ENCODE peak calls at places on chromosomes 2 and 18, in five cellular contexts. J is neuronal stem cell, Z is suprapubic skin, V is HCT116, F is OCI-LY7. T is an unnamed sample. For H3K4me1, the result is how much of the 10 kb centered on the place peaks cover.

GRCh38 chr2:8628870-8629209 is 53.0 kb upstream of the ID2 start:
- DNase-seq in J (no peak), Z (no peak), V (peak), F (peak), T (no peak)

GRCh38 chr2:237614151-237614720 is 13.2 kb upstream of the LRRFIP1 start:
- DNase-seq in J (no peak), Z (no peak), V (no peak), F (no peak), T (peak)

GRCh38 chr2:101546376-101547058 is 71.6 kb upstream of the RFX8 start:
- DNase-seq in J (no peak), Z (no peak), V (peak), F (no peak), T (no peak)

GRCh38 chr18:49537232-49537876 is 24.5 kb upstream of the LIPG start:
- DNase-seq in J (no peak), Z (no peak), V (no peak), F (no peak), T (no peak)

GRCh38 chr2:201809633-201810032 is 3.3 kb downstream of the CDK15 start:
- DNase-seq in J (no peak), Z (no peak), V (no peak), F (no peak), T (no peak)

GRCh38 chr2:105517814-105518705 is 119.2 kb upstream of the FHL2 start:
- DNase-seq in J (no peak), Z (no peak), V (no peak), F (no peak), T (peak)

GRCh38 chr2:118242216-118242615 is 153.9 kb downstream of the INSIG2 start:
- DNase-seq in J (no peak), Z (no peak), V (no peak), F (no peak), T (no peak)

GRCh38 chr2:3335001-3335400 is 42.6 kb downstream of the EIPR1 start:
- DNase-seq in J (no peak), Z (peak), V (no peak), F (no peak), T (no peak)

GRCh38 chr2:71756280-71756906 is 303.0 kb downstream of the DYSF start:
- DNase-seq in J (no peak), Z (no peak), V (no peak), F (no peak), T (no peak)

GRCh38 chr2:154832711-154833110 is 134.2 kb downstream of the KCNJ3 start:
- DNase-seq in J (no peak), Z (no peak), V (no peak), F (no peak), T (no peak)

GRCh38 chr18:11909597-11910026 is 1.5 kb upstream of the MPPE1 start:
- DNase-seq in J (no peak), Z (no peak), V (no peak), F (no peak), T (no peak)

GRCh38 chr2:236309669-236310029 is 45.4 kb upstream of the ASB18 start:
- DNase-seq in J (peak), Z (no peak), V (no peak), F (peak), T (peak)

GRCh38 chr2:30191107-30191506 is 40.2 kb upstream of the LBH start:
- DNase-seq in J (no peak), Z (no peak), V (no peak), F (no peak), T (no peak)

GRCh38 chr2:43218550-43219382 is 7.6 kb downstream of the ZFP36L2 start:
- DNase-seq in J (no peak), Z (peak), V (no peak), F (peak), T (peak)

GRCh38 chr2:129880971-129881370 is 98.5 kb upstream of the RAB6C start:
- DNase-seq in J (no peak), Z (peak), V (no peak), F (no peak), T (no peak)

GRCh38 chr18:23825978-23826405 is 136.7 kb downstream of the LAMA3 start:
- DNase-seq in J (no peak), Z (no peak), V (no peak), F (no peak), T (peak)

GRCh38 chr2:60510713-60511112 is 42.7 kb downstream of the BCL11A start:
- DNase-seq in J (no peak), Z (no peak), V (no peak), F (no peak), T (no peak)

GRCh38 chr18:35739778-35740177 is 158.2 kb downstream of the GALNT1 start:
- DNase-seq in J (no peak), Z (no peak), V (no peak), F (no peak), T (no peak)

GRCh38 chr2:176281267-176281666 is 12.0 kb downstream of the MTX2 start:
- DNase-seq in J (no peak), Z (no peak), V (no peak), F (no peak), T (peak)

GRCh38 chr2:191679818-191680600 is 2.1 kb downstream of the NABP1 start:
- DNase-seq in J (no peak), Z (no peak), V (peak), F (peak), T (peak)

GRCh38 chr2:27844821-27845255 is 45.3 kb downstream of the RBKS start:
- DNase-seq in J (no peak), Z (no peak), V (no peak), F (no peak), T (no peak)

GRCh38 chr2:65456886-65457285 is 24.5 kb upstream of the SPRED2 start:
- DNase-seq in J (no peak), Z (no peak), V (no peak), F (no peak), T (no peak)

GRCh38 chr18:36889316-36889715 is 60.4 kb downstream of the KIAA1328 start:
- DNase-seq in J (no peak), Z (no peak), V (no peak), F (no peak), T (no peak)

GRCh38 chr2:151423760-151424159 is 14.1 kb downstream of the RIF1 start:
- DNase-seq in J (no peak), Z (no peak), V (no peak), F (no peak), T (no peak)

GRCh38 chr2:226726546-226726945 is 73.1 kb downstream of the IRS1 start:
- DNase-seq in J (no peak), Z (no peak), V (no peak), F (no peak), T (no peak)

GRCh38 chr2:32572737-32573136 is 55.1 kb upstream of the TTC27 start:
- DNase-seq in J (no peak), Z (no peak), V (no peak), F (peak), T (no peak)

GRCh38 chr18:3758531-3758930 is 308.6 kb downstream of the TGIF1 start:
- DNase-seq in J (no peak), Z (no peak), V (peak), F (no peak), T (peak)

GRCh38 chr2:230930149-230930780 is 5.2 kb upstream of the GPR55 start:
- DNase-seq in J (no peak), Z (peak), V (no peak), F (no peak), T (no peak)

GRCh38 chr2:86037795-86038192 is 67.9 kb downstream of the POLR1A start:
- DNase-seq in J (no peak), Z (no peak), V (no peak), F (peak), T (no peak)

GRCh38 chr2:13821255-13821880 is 811.1 kb upstream of the LRATD1 start:
- DNase-seq in J (no peak), Z (no peak), V (no peak), F (no peak), T (peak)

GRCh38 chr2:106140091-106140490 is 54.0 kb downstream of the UXS1 start:
- DNase-seq in J (no peak), Z (no peak), V (no peak), F (no peak), T (no peak)

GRCh38 chr2:61707984-61708852 is 145.6 kb downstream of the FAM161A start:
- DNase-seq in J (no peak), Z (no peak), V (no peak), F (no peak), T (peak)

GRCh38 chr2:225637199-225637598 is 237.7 kb downstream of the NYAP2 start:
- DNase-seq in J (no peak), Z (no peak), V (no peak), F (no peak), T (no peak)

GRCh38 chr18:55353391-55353790 is 234.6 kb downstream of the TCF4 start:
- DNase-seq in J (no peak), Z (no peak), V (no peak), F (no peak), T (no peak)

GRCh38 chr18:55354795-55355194 is 233.2 kb downstream of the TCF4 start:
- DNase-seq in J (no peak), Z (no peak), V (no peak), F (no peak), T (no peak)

GRCh38 chr18:55356815-55357214 is 231.2 kb downstream of the TCF4 start:
- DNase-seq in J (no peak), Z (no peak), V (no peak), F (no peak), T (no peak)

GRCh38 chr18:55353806-55354205 is 234.2 kb downstream of the TCF4 start:
- DNase-seq in J (no peak), Z (no peak), V (no peak), F (no peak), T (no peak)

DNA sequence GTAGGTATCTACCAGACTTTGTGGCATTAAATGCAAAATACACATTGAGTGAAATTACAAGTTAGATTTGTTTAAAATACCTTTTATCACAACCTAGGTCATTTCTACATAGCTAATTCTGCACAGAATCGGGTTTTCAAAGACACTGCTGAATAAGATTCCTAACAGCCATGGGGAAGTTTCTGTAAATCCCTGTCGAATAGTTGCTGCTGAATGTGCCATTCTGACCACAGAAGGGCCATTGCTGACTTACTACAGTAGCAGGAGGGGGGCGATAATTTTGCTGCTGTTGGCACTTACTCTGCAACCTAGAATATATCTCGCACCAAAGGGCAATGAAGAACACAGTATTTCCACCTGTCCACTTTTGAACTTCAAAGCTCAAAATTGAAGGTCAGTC is 232.8 kb downstream of the TCF4 start:
- DNase-seq in J (no peak), Z (no peak), V (no peak), F (no peak), T (no peak)
- H3K4me1 ChIP-seq in J (under half), Z (under half), V (under half), F (under half), T (under half)

DNA sequence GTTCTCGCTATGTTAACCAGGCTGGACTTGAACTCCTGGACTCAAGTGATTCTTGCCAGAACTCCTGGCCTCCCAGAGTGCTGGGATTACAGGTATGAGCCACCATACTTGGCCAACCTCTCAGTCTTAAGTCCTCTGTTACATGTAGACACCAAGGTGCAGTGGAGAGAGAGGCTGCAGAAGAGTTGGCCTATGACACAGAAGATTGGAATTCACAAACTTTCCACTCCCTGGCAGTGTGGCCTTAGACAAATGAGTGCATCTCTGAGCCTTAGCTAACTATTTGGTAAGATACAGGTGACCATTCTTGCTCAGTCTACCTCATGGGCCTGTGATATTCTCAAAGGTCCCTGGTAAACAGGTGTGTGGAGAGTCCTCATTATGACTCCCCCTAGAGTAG is 159.7 kb downstream of the MYCN start:
- DNase-seq in J (no peak), Z (no peak), V (no peak), F (no peak), T (no peak)
- H3K4me3 ChIP-seq in J (no peak), Z (no peak), V (no peak), F (no peak), T (no peak)

DNA sequence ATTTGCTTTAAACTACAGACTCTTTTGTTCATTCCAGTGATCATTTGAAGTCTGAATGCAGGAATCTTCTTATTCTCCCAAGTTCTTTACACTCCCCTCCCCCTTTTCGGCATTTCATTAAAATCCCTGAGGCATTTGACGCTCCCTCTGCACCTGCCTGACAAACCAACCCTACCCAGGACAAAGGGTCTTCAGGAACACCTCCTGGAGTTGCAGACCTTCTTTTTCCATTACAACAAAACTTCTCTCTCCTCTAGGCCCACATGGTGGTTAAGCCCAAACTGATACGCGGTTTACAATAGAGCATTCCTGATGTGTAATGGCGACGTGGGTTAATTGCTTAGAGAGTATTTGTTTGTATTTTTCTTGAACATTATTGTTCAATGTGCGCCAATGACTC is 367.4 kb downstream of the FBXO15 start:
- DNase-seq in J (no peak), Z (no peak), V (no peak), F (no peak), T (no peak)
- H3K4me1 ChIP-seq in J (under half), Z (under half), V (under half), F (under half), T (under half)

GRCh38 chr18:14930576-14930975 is 182.6 kb downstream of the ANKRD30B start:
- DNase-seq in J (no peak), Z (peak), V (no peak), F (no peak), T (no peak)
- H3K4me3 ChIP-seq in J (no peak), Z (no peak), V (no peak), F (no peak), T (no peak)

DNA sequence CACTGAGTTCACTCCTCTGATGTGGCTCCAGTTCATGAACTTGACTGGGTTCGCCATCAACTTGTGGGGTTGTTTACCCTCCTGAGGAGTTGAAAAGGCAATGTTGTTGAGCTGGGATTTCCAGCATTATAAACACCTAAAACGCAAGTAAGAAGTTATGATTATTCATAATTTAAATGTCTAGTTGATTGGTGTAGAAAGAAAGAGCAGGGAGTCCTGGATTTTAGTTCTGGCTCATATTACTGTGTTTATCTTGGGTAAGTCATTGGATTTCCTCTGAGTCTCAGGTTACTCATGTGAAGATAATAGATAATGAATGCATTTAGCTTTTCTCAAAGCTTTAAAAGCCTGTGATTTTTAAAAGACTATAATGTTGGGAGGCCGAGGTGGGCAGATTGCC is 438.0 kb upstream of the CDH20 start:
- DNase-seq in J (no peak), Z (no peak), V (no peak), F (no peak), T (no peak)
- H3K4me1 ChIP-seq in J (under half), Z (under half), V (under half), F (under half), T (under half)

GRCh38 chr2:216721141-216721540 is 25.8 kb upstream of the IGFBP5 start:
- DNase-seq in J (no peak), Z (no peak), V (no peak), F (no peak), T (no peak)
- H3K4me3 ChIP-seq in J (no peak), Z (no peak), V (no peak), F (no peak), T (no peak)

DNA sequence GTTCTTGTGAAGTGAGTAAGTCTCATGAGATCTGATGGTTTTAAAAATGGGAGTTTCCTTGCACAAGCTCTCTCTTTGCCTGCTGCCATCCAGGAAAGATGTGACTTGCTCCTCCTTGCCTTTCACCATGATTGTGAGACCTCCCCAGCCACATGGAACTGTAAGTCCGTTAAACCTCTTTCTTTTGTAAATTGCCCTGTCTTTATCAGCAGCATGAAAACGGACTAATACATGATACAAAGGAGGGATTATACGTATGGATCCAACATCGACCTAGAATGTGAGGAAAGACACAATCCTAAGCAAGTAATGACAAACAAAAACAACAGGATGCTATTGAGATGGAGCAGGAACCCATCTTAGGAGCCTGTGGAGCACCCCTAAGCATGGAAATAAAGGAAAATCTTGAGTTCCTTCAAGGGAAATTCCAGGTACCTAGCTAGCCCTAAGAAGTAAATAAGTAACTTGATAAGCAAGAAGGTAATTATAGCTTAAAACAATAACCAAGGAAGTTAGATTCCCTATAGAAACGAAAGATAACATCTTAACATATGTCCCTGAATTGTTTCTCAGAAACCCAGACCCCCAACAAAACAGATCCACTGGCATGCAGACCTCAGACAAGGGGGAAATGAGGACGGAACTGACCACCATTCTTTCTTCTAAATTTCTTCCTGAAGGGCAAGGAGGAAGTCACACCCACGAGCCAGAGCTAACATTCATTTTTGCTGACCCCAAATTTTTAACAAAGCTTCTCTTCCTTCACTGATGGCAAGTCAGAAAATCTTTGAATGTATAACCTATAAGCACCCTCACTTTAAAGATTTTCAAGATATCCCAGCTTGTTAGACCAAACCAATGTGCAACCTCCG is 1.4 kb upstream of the TNFRSF11A start:
- DNase-seq in J (no peak), Z (no peak), V (no peak), F (no peak), T (no peak)
- H3K4me1 ChIP-seq in J (under half), Z (under half), V (under half), F (under half), T (under half)

GRCh38 chr2:1551905-1552304 is 138.6 kb downstream of the TPO start:
- DNase-seq in J (no peak), Z (no peak), V (no peak), F (no peak), T (no peak)

GRCh38 chr2:1552611-1553010 is 139.3 kb downstream of the TPO start:
- DNase-seq in J (no peak), Z (no peak), V (no peak), F (no peak), T (no peak)

GRCh38 chr2:1550076-1550475 is 136.8 kb downstream of the TPO start:
- DNase-seq in J (no peak), Z (no peak), V (no peak), F (no peak), T (no peak)

GRCh38 chr2:1548910-1549673 is 135.8 kb downstream of the TPO start:
- DNase-seq in J (no peak), Z (no peak), V (no peak), F (no peak), T (no peak)

GRCh38 chr2:1550658-1551316 is 137.5 kb downstream of the TPO start:
- DNase-seq in J (peak), Z (no peak), V (peak), F (peak), T (peak)
- H3K4me3 ChIP-seq in J (no peak), Z (no peak), V (no peak), F (no peak), T (no peak)

GRCh38 chr2:240620859-240621258 is 4.4 kb upstream of the GPR35 start:
- DNase-seq in J (no peak), Z (no peak), V (no peak), F (no peak), T (no peak)

GRCh38 chr2:240623531-240624010 is 1.7 kb upstream of the GPR35 start:
- DNase-seq in J (no peak), Z (peak), V (no peak), F (no peak), T (no peak)

GRCh38 chr2:240624011-240624949 is 1.0 kb upstream of the GPR35 start:
- DNase-seq in J (no peak), Z (peak), V (no peak), F (no peak), T (no peak)

GRCh38 chr2:240624950-240625621 is at the start of gene GPR35:
- DNase-seq in J (no peak), Z (peak), V (no peak), F (no peak), T (no peak)

DNA sequence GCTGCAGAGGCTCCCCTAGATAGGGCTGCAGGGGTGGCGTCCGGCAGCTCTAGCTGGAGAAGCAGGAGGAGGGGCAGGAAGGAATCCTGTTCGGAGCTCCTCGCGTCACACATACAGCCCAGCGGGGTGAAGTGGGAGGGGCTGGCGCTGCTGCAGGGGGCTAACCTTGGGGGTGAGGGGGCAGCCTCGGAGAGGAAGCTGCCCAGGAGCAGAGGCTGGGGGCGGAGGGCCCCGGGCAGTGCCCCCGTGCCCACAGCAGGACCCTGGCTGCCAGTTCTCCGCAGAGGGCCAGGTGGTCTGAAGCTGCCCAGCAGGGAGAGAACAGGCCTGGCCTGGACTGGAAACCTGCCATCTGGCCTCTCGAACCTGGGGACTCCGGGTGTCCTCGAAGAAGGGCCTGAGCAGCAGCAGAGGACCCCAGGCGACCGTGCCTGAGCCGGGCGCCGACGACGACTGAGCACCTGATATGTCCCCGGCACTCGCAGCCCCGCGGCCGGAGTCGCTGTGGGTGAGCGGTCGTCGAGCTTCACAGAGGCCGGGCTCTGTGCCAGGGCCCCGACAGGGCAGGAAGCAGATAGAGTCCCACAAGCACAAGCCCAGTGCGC is 2.5 kb upstream of the GPR35 start:
- DNase-seq in J (no peak), Z (peak), V (no peak), F (no peak), T (no peak)
- H3K4me1 ChIP-seq in J (under half), Z (under half), V (under half), F (under half), T (under half)